ENCODE peak calls at places on chromosomes 16 and 17, in eight cellular contexts. X is AG08395, J is GDM1, M is MV-4-11, K is SK-N-SH, V is RPMI7951, B is testis, W is anterior cingulate cortex. Y is an unnamed sample.

GRCh38 chr16:28258571-28258970 is 33.8 kb upstream of the SBK1 start:
- DNase-seq in X (peak), J (no peak), M (no peak), K (peak), V (no peak), B (peak), W (peak), Y (no peak)

GRCh38 chr17:77540531-77540930 is 399.8 kb downstream of the SEC14L1 start:
- DNase-seq in X (no peak), J (no peak), M (no peak), K (no peak), V (no peak), B (no peak), W (no peak), Y (no peak)

GRCh38 chr16:85364323-85365040 is 248.6 kb upstream of the GSE1 start:
- DNase-seq in X (no peak), J (no peak), M (no peak), K (no peak), V (no peak), B (no peak), W (no peak), Y (peak)

GRCh38 chr17:76544123-76544915 is 4.5 kb downstream of the PRCD start:
- DNase-seq in X (no peak), J (no peak), M (peak), K (peak), V (no peak), B (peak), W (peak), Y (no peak)

GRCh38 chr16:12062343-12063003 is 85.9 kb downstream of the SNX29 start:
- DNase-seq in X (peak), J (no peak), M (peak), K (no peak), V (peak), B (peak), W (no peak), Y (peak)

GRCh38 chr17:61420128-61420527 is 20.5 kb downstream of the TBX2 start:
- DNase-seq in X (no peak), J (no peak), M (no peak), K (no peak), V (no peak), B (no peak), W (no peak), Y (no peak)

GRCh38 chr16:8751481-8752311 is 45.7 kb downstream of the TMEM186 start:
- DNase-seq in X (peak), J (no peak), M (no peak), K (no peak), V (peak), B (no peak), W (no peak), Y (peak)

GRCh38 chr16:52549011-52549692 is 2.2 kb upstream of the TOX3 start:
- DNase-seq in X (no peak), J (no peak), M (no peak), K (no peak), V (no peak), B (no peak), W (no peak), Y (no peak)

GRCh38 chr16:15054357-15055140 is 1.3 kb downstream of the NTAN1 start:
- DNase-seq in X (no peak), J (no peak), M (no peak), K (no peak), V (no peak), B (no peak), W (no peak), Y (no peak)

GRCh38 chr16:10497132-10498088 is 83.0 kb downstream of the EMP2 start:
- DNase-seq in X (no peak), J (no peak), M (no peak), K (no peak), V (peak), B (no peak), W (no peak), Y (no peak)

GRCh38 chr16:14057878-14058382 is 13.2 kb upstream of the MRTFB start:
- DNase-seq in X (no peak), J (no peak), M (no peak), K (no peak), V (no peak), B (peak), W (no peak), Y (no peak)

GRCh38 chr17:39167492-39167891 is 1.5 kb upstream of the ARL5C start:
- DNase-seq in X (no peak), J (peak), M (peak), K (no peak), V (peak), B (no peak), W (peak), Y (no peak)

GRCh38 chr17:41556931-41557330 is 14.9 kb downstream of the KRT9 start:
- DNase-seq in X (no peak), J (no peak), M (no peak), K (no peak), V (no peak), B (no peak), W (no peak), Y (no peak)

GRCh38 chr17:49337900-49338299 is 24.1 kb downstream of the ZNF652 start:
- DNase-seq in X (no peak), J (no peak), M (no peak), K (no peak), V (no peak), B (no peak), W (no peak), Y (peak)

Y was measured in ELR.